ENCODE peak calls at places on chromosomes 12 and 14, in six cellular contexts. One of them, this sample, is unnamed.

GRCh38 chr12:49687941-49688340 is 19.3 kb downstream of the FMNL3 start:
- DNase-seq in BJ: no peak
- DNase-seq in fibroblast of lung: no peak
- DNase-seq in left ventricle myocardium inferior: no peak
- DNase-seq in pancreas: no peak
- DNase-seq in effector memory CD4-positive, alpha-beta T cell: no peak
- DNase-seq in this sample: no peak

GRCh38 chr12:67807808-67808207 is 159.3 kb downstream of the DYRK2 start:
- DNase-seq in pancreas: no peak
- DNase-seq in left ventricle myocardium inferior: no peak
- DNase-seq in effector memory CD4-positive, alpha-beta T cell: no peak
- DNase-seq in fibroblast of lung: peak; percentile 11
- DNase-seq in BJ: no peak
- DNase-seq in this sample: no peak

GRCh38 chr12:11711675-11712327 is 62.3 kb downstream of the ETV6 start:
- DNase-seq in fibroblast of lung: peak; percentile 41
- DNase-seq in left ventricle myocardium inferior: no peak
- DNase-seq in pancreas: no peak
- DNase-seq in BJ: no peak
- DNase-seq in effector memory CD4-positive, alpha-beta T cell: no peak
- DNase-seq in this sample: no peak

GRCh38 chr12:12642916-12643315 is 31.2 kb downstream of the CREBL2 start:
- DNase-seq in effector memory CD4-positive, alpha-beta T cell: no peak
- DNase-seq in BJ: no peak
- DNase-seq in left ventricle myocardium inferior: no peak
- DNase-seq in fibroblast of lung: no peak
- DNase-seq in pancreas: no peak
- DNase-seq in this sample: no peak

GRCh38 chr12:15910468-15910863 is 666 bp upstream of the DERA start:
- DNase-seq in left ventricle myocardium inferior: no peak
- DNase-seq in fibroblast of lung: no peak
- DNase-seq in effector memory CD4-positive, alpha-beta T cell: no peak
- DNase-seq in pancreas: no peak
- DNase-seq in BJ: no peak
- DNase-seq in this sample: no peak

GRCh38 chr14:102605026-102605425 is 12.6 kb downstream of the RCOR1 start:
- DNase-seq in fibroblast of lung: no peak
- DNase-seq in effector memory CD4-positive, alpha-beta T cell: no peak
- DNase-seq in BJ: no peak
- DNase-seq in pancreas: no peak
- DNase-seq in left ventricle myocardium inferior: no peak
- DNase-seq in this sample: no peak

GRCh38 chr12:131202592-131203378 is 249.1 kb downstream of the ADGRD1 start:
- DNase-seq in BJ: no peak
- DNase-seq in pancreas: no peak
- DNase-seq in fibroblast of lung: no peak
- DNase-seq in left ventricle myocardium inferior: no peak
- DNase-seq in effector memory CD4-positive, alpha-beta T cell: no peak
- DNase-seq in this sample: no peak

GRCh38 chr12:913919-914718 is 35.4 kb downstream of the RAD52 start:
- DNase-seq in fibroblast of lung: peak; percentile 31
- DNase-seq in BJ: peak; percentile 17
- DNase-seq in left ventricle myocardium inferior: no peak
- DNase-seq in pancreas: no peak
- DNase-seq in effector memory CD4-positive, alpha-beta T cell: no peak
- DNase-seq in this sample: no peak

GRCh38 chr12:25590021-25590721 is 37.1 kb upstream of the LMNTD1 start:
- DNase-seq in pancreas: no peak
- DNase-seq in fibroblast of lung: no peak
- DNase-seq in effector memory CD4-positive, alpha-beta T cell: no peak
- DNase-seq in left ventricle myocardium inferior: no peak
- DNase-seq in BJ: no peak
- DNase-seq in this sample: no peak

GRCh38 chr14:81062816-81063215 is 107.4 kb downstream of the TSHR start:
- DNase-seq in left ventricle myocardium inferior: no peak
- DNase-seq in pancreas: no peak
- DNase-seq in BJ: no peak
- DNase-seq in effector memory CD4-positive, alpha-beta T cell: no peak
- DNase-seq in fibroblast of lung: no peak
- DNase-seq in this sample: no peak

GRCh38 chr12:101570022-101570421 is 24.7 kb upstream of the MYBPC1 start:
- DNase-seq in left ventricle myocardium inferior: no peak
- DNase-seq in BJ: peak; percentile 4
- DNase-seq in pancreas: no peak
- DNase-seq in fibroblast of lung: peak; percentile 62
- DNase-seq in effector memory CD4-positive, alpha-beta T cell: no peak
- DNase-seq in this sample: no peak

GRCh38 chr14:92039073-92039719 is 663 bp downstream of the TRIP11 start:
- DNase-seq in pancreas: peak; percentile 57
- DNase-seq in fibroblast of lung: peak; percentile 55
- DNase-seq in BJ: peak; percentile 18
- DNase-seq in left ventricle myocardium inferior: no peak
- DNase-seq in effector memory CD4-positive, alpha-beta T cell: no peak
- DNase-seq in this sample: peak; percentile 11

GRCh38 chr12:25313591-25313990 is 62.9 kb upstream of the KRAS start:
- DNase-seq in left ventricle myocardium inferior: no peak
- DNase-seq in effector memory CD4-positive, alpha-beta T cell: no peak
- DNase-seq in fibroblast of lung: no peak
- DNase-seq in BJ: no peak
- DNase-seq in pancreas: no peak
- DNase-seq in this sample: no peak

GRCh38 chr14:69246331-69246730 is 13.6 kb upstream of the GALNT16 start:
- DNase-seq in effector memory CD4-positive, alpha-beta T cell: no peak
- DNase-seq in fibroblast of lung: no peak
- DNase-seq in BJ: no peak
- DNase-seq in pancreas: no peak
- DNase-seq in left ventricle myocardium inferior: no peak
- DNase-seq in this sample: no peak

GRCh38 chr12:30691122-30691879 is 4.4 kb downstream of the IPO8 start:
- DNase-seq in BJ: peak; percentile 24
- DNase-seq in left ventricle myocardium inferior: no peak
- DNase-seq in fibroblast of lung: peak; percentile 79
- DNase-seq in effector memory CD4-positive, alpha-beta T cell: no peak
- DNase-seq in pancreas: no peak
- DNase-seq in this sample: no peak

GRCh38 chr12:111788178-111788654 is 21.5 kb downstream of the ALDH2 start:
- DNase-seq in effector memory CD4-positive, alpha-beta T cell: no peak
- DNase-seq in BJ: no peak
- DNase-seq in fibroblast of lung: peak; percentile 83
- DNase-seq in pancreas: peak; percentile 75
- DNase-seq in left ventricle myocardium inferior: peak; percentile 28
- DNase-seq in this sample: no peak

GRCh38 chr12:111783046-111783445 is 16.3 kb downstream of the ALDH2 start:
- DNase-seq in pancreas: no peak
- DNase-seq in left ventricle myocardium inferior: no peak
- DNase-seq in fibroblast of lung: no peak
- DNase-seq in BJ: no peak
- DNase-seq in effector memory CD4-positive, alpha-beta T cell: no peak
- DNase-seq in this sample: no peak

GRCh38 chr12:111785651-111786050 is 18.9 kb downstream of the ALDH2 start:
- DNase-seq in effector memory CD4-positive, alpha-beta T cell: no peak
- DNase-seq in fibroblast of lung: no peak
- DNase-seq in BJ: no peak
- DNase-seq in pancreas: no peak
- DNase-seq in left ventricle myocardium inferior: no peak
- DNase-seq in this sample: no peak

GRCh38 chr12:111781085-111781658 is 14.4 kb downstream of the ALDH2 start:
- DNase-seq in fibroblast of lung: no peak
- DNase-seq in pancreas: no peak
- DNase-seq in left ventricle myocardium inferior: no peak
- DNase-seq in BJ: no peak
- DNase-seq in effector memory CD4-positive, alpha-beta T cell: no peak
- DNase-seq in this sample: no peak

GRCh38 chr12:111784953-111785352 is 18.2 kb downstream of the ALDH2 start:
- DNase-seq in left ventricle myocardium inferior: no peak
- DNase-seq in pancreas: no peak
- DNase-seq in effector memory CD4-positive, alpha-beta T cell: no peak
- DNase-seq in fibroblast of lung: no peak
- DNase-seq in BJ: no peak
- DNase-seq in this sample: no peak
- H3K36me3 ChIP-seq in left ventricle myocardium inferior: peaks cover 76% of the 10 kb centered on the region
- H3K36me3 ChIP-seq in pancreas: peaks cover 38% of the 10 kb centered on the region
- H3K36me3 ChIP-seq in effector memory CD4-positive, alpha-beta T cell: no peaks in the 10 kb centered on the region
- H3K36me3 ChIP-seq in fibroblast of lung: peaks cover 4% of the 10 kb centered on the region
- H3K36me3 ChIP-seq in BJ: peaks cover 9% of the 10 kb centered on the region
- H3K36me3 ChIP-seq in this sample: no peaks in the 10 kb centered on the region

DNA sequence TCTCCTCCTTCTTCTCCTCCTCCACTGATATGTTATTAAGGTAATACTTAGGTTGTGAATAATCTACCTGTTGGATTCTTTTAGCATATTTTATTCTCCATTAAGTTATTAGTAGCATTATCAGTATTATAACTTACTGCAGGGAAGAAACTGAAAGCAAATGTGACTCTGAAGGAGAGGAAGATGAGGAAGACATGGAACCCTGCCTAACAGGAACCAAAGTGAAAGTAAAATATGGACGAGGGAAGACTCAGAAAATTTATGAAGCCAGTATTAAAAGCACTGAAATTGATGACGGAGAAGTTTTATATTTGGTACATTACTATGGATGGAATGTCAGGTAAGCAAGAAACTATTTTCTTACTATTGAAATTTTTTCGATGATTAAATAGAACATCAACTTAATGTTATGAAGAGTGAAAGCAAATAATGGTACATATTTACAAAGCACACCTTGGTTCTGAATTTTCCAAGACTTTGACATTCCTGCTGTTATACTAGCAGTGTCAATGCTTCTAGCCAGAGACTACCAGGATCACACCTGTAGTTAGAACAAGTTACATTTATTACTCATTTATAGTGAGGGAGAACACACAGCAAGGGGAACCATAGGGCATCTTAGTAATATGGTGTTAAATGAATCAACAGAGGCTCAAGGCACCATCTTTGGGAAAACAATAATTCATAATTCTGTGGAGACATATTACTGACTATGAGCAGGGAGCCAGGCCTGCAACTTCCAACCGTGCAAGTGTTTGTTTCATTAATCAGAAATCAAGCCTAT is 42.0 kb upstream of the TOMM20L start:
- DNase-seq in BJ: no peak
- DNase-seq in effector memory CD4-positive, alpha-beta T cell: no peak
- DNase-seq in pancreas: no peak
- DNase-seq in left ventricle myocardium inferior: no peak
- DNase-seq in fibroblast of lung: no peak
- DNase-seq in this sample: no peak
- H3K36me3 ChIP-seq in BJ: peaks cover 9% of the 10 kb centered on the region
- H3K36me3 ChIP-seq in effector memory CD4-positive, alpha-beta T cell: peaks cover 26% of the 10 kb centered on the region
- H3K36me3 ChIP-seq in pancreas: peaks cover 31% of the 10 kb centered on the region
- H3K36me3 ChIP-seq in left ventricle myocardium inferior: peaks cover 78% of the 10 kb centered on the region
- H3K36me3 ChIP-seq in fibroblast of lung: no peaks in the 10 kb centered on the region
- H3K36me3 ChIP-seq in this sample: peaks cover 13% of the 10 kb centered on the region

GRCh38 chr12:122977655-122978392 is 2.7 kb upstream of the ARL6IP4 start:
- DNase-seq in left ventricle myocardium inferior: no peak
- DNase-seq in BJ: no peak
- DNase-seq in pancreas: no peak
- DNase-seq in fibroblast of lung: no peak
- DNase-seq in effector memory CD4-positive, alpha-beta T cell: no peak
- DNase-seq in this sample: no peak

GRCh38 chr12:122975790-122976647 is 975 bp downstream of the OGFOD2 start:
- DNase-seq in fibroblast of lung: no peak
- DNase-seq in left ventricle myocardium inferior: no peak
- DNase-seq in effector memory CD4-positive, alpha-beta T cell: no peak
- DNase-seq in pancreas: no peak
- DNase-seq in BJ: no peak
- DNase-seq in this sample: no peak

GRCh38 chr12:122974892-122975789 is at the start of gene OGFOD2:
- DNase-seq in BJ: peak; percentile 36
- DNase-seq in fibroblast of lung: peak; percentile 91
- DNase-seq in effector memory CD4-positive, alpha-beta T cell: peak; percentile 88
- DNase-seq in pancreas: peak; percentile 92
- DNase-seq in left ventricle myocardium inferior: peak; percentile 93
- DNase-seq in this sample: peak; percentile 90

GRCh38 chr12:122977153-122977552 is 2.1 kb downstream of the OGFOD2 start:
- DNase-seq in pancreas: no peak
- DNase-seq in fibroblast of lung: no peak
- DNase-seq in effector memory CD4-positive, alpha-beta T cell: no peak
- DNase-seq in BJ: no peak
- DNase-seq in left ventricle myocardium inferior: no peak
- DNase-seq in this sample: no peak

GRCh38 chr12:122976648-122976975 is 1.6 kb downstream of the OGFOD2 start:
- DNase-seq in fibroblast of lung: no peak
- DNase-seq in pancreas: no peak
- DNase-seq in BJ: no peak
- DNase-seq in effector memory CD4-positive, alpha-beta T cell: no peak
- DNase-seq in left ventricle myocardium inferior: no peak
- DNase-seq in this sample: no peak
- H3K36me3 ChIP-seq in fibroblast of lung: peaks cover 8% of the 10 kb centered on the region
- H3K36me3 ChIP-seq in pancreas: no peaks in the 10 kb centered on the region
- H3K36me3 ChIP-seq in BJ: peaks cover 7% of the 10 kb centered on the region
- H3K36me3 ChIP-seq in effector memory CD4-positive, alpha-beta T cell: no peaks in the 10 kb centered on the region
- H3K36me3 ChIP-seq in left ventricle myocardium inferior: peaks cover 7% of the 10 kb centered on the region
- H3K36me3 ChIP-seq in this sample: no peaks in the 10 kb centered on the region

DNA sequence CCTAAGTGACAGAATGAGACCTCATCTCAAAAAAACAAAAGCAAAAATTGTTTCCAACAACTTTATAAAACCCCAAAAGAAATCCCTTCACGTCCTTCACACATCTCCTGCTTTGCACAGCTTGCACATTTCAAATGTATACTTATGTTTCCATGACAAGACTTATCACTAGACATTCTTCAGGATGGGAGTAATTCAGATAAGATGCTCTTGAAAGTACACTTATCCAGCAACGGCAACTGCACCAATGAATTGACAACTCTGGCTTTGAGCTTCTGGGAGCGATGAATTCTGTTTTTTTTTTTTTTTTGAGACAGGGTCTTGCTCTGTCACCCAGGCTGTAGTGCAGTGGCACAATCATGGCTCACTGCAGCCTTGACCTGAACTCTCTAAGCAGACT is 30.8 kb upstream of the AKAP5 start:
- DNase-seq in BJ: no peak
- DNase-seq in pancreas: no peak
- DNase-seq in left ventricle myocardium inferior: no peak
- DNase-seq in fibroblast of lung: no peak
- DNase-seq in effector memory CD4-positive, alpha-beta T cell: no peak
- DNase-seq in this sample: no peak
- H3K36me3 ChIP-seq in BJ: no peaks in the 10 kb centered on the region
- H3K36me3 ChIP-seq in pancreas: peaks cover 46% of the 10 kb centered on the region
- H3K36me3 ChIP-seq in left ventricle myocardium inferior: peaks cover 61% of the 10 kb centered on the region
- H3K36me3 ChIP-seq in fibroblast of lung: peaks cover 7% of the 10 kb centered on the region
- H3K36me3 ChIP-seq in effector memory CD4-positive, alpha-beta T cell: peaks cover 18% of the 10 kb centered on the region
- H3K36me3 ChIP-seq in this sample: peaks cover 11% of the 10 kb centered on the region

GRCh38 chr14:31139301-31139847 is 68.2 kb downstream of the HECTD1 start:
- DNase-seq in effector memory CD4-positive, alpha-beta T cell: no peak
- DNase-seq in pancreas: no peak
- DNase-seq in left ventricle myocardium inferior: no peak
- DNase-seq in fibroblast of lung: no peak
- DNase-seq in BJ: no peak
- DNase-seq in this sample: no peak

GRCh38 chr14:31133133-31133532 is 74.5 kb downstream of the HECTD1 start:
- DNase-seq in fibroblast of lung: no peak
- DNase-seq in BJ: no peak
- DNase-seq in pancreas: no peak
- DNase-seq in effector memory CD4-positive, alpha-beta T cell: no peak
- DNase-seq in left ventricle myocardium inferior: no peak
- DNase-seq in this sample: no peak

GRCh38 chr14:31142455-31143087 is 65.0 kb downstream of the HECTD1 start:
- DNase-seq in fibroblast of lung: no peak
- DNase-seq in BJ: no peak
- DNase-seq in left ventricle myocardium inferior: no peak
- DNase-seq in pancreas: no peak
- DNase-seq in effector memory CD4-positive, alpha-beta T cell: no peak
- DNase-seq in this sample: no peak

GRCh38 chr14:31137214-31137889 is 70.2 kb downstream of the HECTD1 start:
- DNase-seq in BJ: no peak
- DNase-seq in pancreas: no peak
- DNase-seq in left ventricle myocardium inferior: no peak
- DNase-seq in effector memory CD4-positive, alpha-beta T cell: no peak
- DNase-seq in fibroblast of lung: no peak
- DNase-seq in this sample: no peak

GRCh38 chr14:31138301-31138700 is 69.3 kb downstream of the HECTD1 start:
- DNase-seq in fibroblast of lung: no peak
- DNase-seq in left ventricle myocardium inferior: no peak
- DNase-seq in effector memory CD4-positive, alpha-beta T cell: no peak
- DNase-seq in pancreas: no peak
- DNase-seq in BJ: no peak
- DNase-seq in this sample: no peak
- H3K36me3 ChIP-seq in fibroblast of lung: peaks cover 8% of the 10 kb centered on the region
- H3K36me3 ChIP-seq in left ventricle myocardium inferior: peaks cover 98% of the 10 kb centered on the region
- H3K36me3 ChIP-seq in effector memory CD4-positive, alpha-beta T cell: peaks cover 65% of the 10 kb centered on the region
- H3K36me3 ChIP-seq in pancreas: peaks cover 65% of the 10 kb centered on the region
- H3K36me3 ChIP-seq in BJ: peaks cover 5% of the 10 kb centered on the region
- H3K36me3 ChIP-seq in this sample: peaks cover 22% of the 10 kb centered on the region